ENCODE peak calls at places on chromosomes 13 and 19, in ten cellular contexts. J, Q, A, V, H, W, D, Z, C and Y are unnamed samples.

GRCh38 chr19:16822648-16823047 is 6.5 kb upstream of the SIN3B start:
- DNase-seq in J (no peak), Q (no peak), A (no peak), V (no peak), H (no peak), W (no peak), D (no peak), Z (no peak), C (no peak), Y (no peak)

GRCh38 chr13:51156666-51157065 is 45.6 kb upstream of the C13orf42 start:
- DNase-seq in J (no peak), Q (no peak), A (no peak), V (no peak), H (no peak), W (no peak), D (no peak), Z (no peak), C (no peak), Y (no peak)

GRCh38 chr13:51688937-51689336 is 104.7 kb downstream of the WDFY2 start:
- DNase-seq in J (no peak), Q (no peak), A (no peak), V (no peak), H (no peak), W (no peak), D (no peak), Z (no peak), C (no peak), Y (no peak)

GRCh38 chr13:37313383-37313782 is 207.9 kb upstream of the CSNK1A1L start:
- DNase-seq in J (no peak), Q (no peak), A (no peak), V (peak; percentile 73), H (peak; percentile 79), W (no peak), D (peak; percentile 96), Z (no peak), C (peak; percentile 55), Y (no peak)

GRCh38 chr19:993361-993830 is 6.8 kb upstream of the GRIN3B start:
- DNase-seq in J (no peak), Q (no peak), A (peak; percentile 86), V (no peak), H (no peak), W (peak; percentile 55), D (no peak), Z (no peak), C (no peak), Y (no peak)

GRCh38 chr13:33935969-33936368 is 118.0 kb downstream of the RFC3 start:
- DNase-seq in J (no peak), Q (no peak), A (no peak), V (no peak), H (no peak), W (no peak), D (no peak), Z (no peak), C (no peak), Y (no peak)

GRCh38 chr19:13959141-13959961 is 7.0 kb downstream of the DCAF15 start:
- DNase-seq in J (no peak), Q (no peak), A (no peak), V (no peak), H (no peak), W (no peak), D (no peak), Z (no peak), C (no peak), Y (no peak)

GRCh38 chr13:43309301-43309700 is 285.9 kb downstream of the DNAJC15 start:
- DNase-seq in J (no peak), Q (no peak), A (no peak), V (no peak), H (peak; percentile 29), W (no peak), D (no peak), Z (no peak), C (no peak), Y (no peak)

GRCh38 chr19:53102186-53102585 is 1.0 kb downstream of the ZNF160 start:
- DNase-seq in J (no peak), Q (no peak), A (no peak), V (no peak), H (no peak), W (no peak), D (peak; percentile 3), Z (no peak), C (no peak), Y (no peak)

GRCh38 chr13:28550721-28551497 is 56.0 kb upstream of the FLT1 start:
- DNase-seq in J (no peak), Q (no peak), A (no peak), V (no peak), H (no peak), W (no peak), D (no peak), Z (no peak), C (no peak), Y (no peak)

GRCh38 chr13:112756081-112756480 is 66.2 kb downstream of the ATP11A start:
- DNase-seq in J (no peak), Q (no peak), A (no peak), V (no peak), H (no peak), W (peak; percentile 6), D (no peak), Z (no peak), C (no peak), Y (no peak)

GRCh38 chr13:91406619-91407018 is 8.2 kb downstream of the GPC5 start:
- DNase-seq in J (no peak), Q (no peak), A (peak; percentile 50), V (peak; percentile 10), H (peak; percentile 61), W (no peak), D (peak; percentile 51), Z (no peak), C (no peak), Y (no peak)

GRCh38 chr13:41610426-41610825 is 153.1 kb downstream of the RGCC start:
- DNase-seq in J (no peak), Q (no peak), A (peak; percentile 89), V (peak; percentile 79), H (peak; percentile 99), W (peak; percentile 59), D (peak; percentile 82), Z (peak; percentile 45), C (peak; percentile 95), Y (no peak)

GRCh38 chr13:60372141-60372540 is 24.9 kb upstream of the TDRD3 start:
- DNase-seq in J (no peak), Q (no peak), A (no peak), V (no peak), H (no peak), W (no peak), D (no peak), Z (no peak), C (no peak), Y (no peak)

GRCh38 chr13:60370343-60370742 is 26.7 kb upstream of the TDRD3 start:
- DNase-seq in J (no peak), Q (no peak), A (no peak), V (no peak), H (no peak), W (no peak), D (no peak), Z (no peak), C (no peak), Y (no peak)

GRCh38 chr13:60363288-60363687 is 33.7 kb upstream of the TDRD3 start:
- DNase-seq in J (no peak), Q (no peak), A (no peak), V (no peak), H (no peak), W (no peak), D (no peak), Z (no peak), C (no peak), Y (no peak)

DNA sequence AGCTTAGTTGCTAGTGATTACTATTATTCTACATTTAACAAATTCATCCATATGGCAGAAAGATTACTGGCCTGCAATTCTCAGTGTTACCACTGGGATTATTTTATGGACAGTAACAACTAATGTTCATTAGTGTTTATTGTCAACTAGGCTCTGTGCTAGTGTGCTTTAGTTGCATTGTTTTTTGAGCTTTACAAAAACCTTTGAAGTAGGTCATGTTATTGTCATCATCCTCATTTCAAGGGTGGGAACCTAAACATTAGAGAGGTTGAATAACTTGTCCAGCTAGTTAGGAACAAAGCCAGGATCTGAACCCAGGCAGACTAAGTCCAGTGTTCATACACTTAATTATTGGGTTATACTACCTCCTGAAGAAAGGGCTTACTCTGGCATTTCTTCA is 27.8 kb upstream of the TDRD3 start:
- DNase-seq in J (no peak), Q (no peak), A (no peak), V (no peak), H (peak; percentile 9), W (no peak), D (peak; percentile 6), Z (no peak), C (no peak), Y (no peak)
- TF ChIP-seq CTCF in J (no peak), Q (no peak), A (no peak), V (peak; percentile 8), H (peak; percentile 43), W (peak; percentile 32), D (peak; percentile 50), Z (peak; percentile 51), C (peak; percentile 22), Y (peak; percentile 37)

GRCh38 chr13:99979453-99980200 is 2.0 kb upstream of the ZIC2 start:
- DNase-seq in J (peak; percentile 35), Q (no peak), A (no peak), V (no peak), H (no peak), W (peak; percentile 43), D (no peak), Z (no peak), C (no peak), Y (no peak)
- H3K4me3 ChIP-seq in J (no peak overlapping the region), Q (peak overlapping the region; percentile 79), A (peak overlapping the region; percentile 59), V (peak overlapping the region; percentile 15), H (no peak overlapping the region), W (peak overlapping the region; percentile 70), D (no peak overlapping the region), Z (peak overlapping the region; percentile 40), C (peak overlapping the region; percentile 57), Y (peak overlapping the region; percentile 48)

DNA sequence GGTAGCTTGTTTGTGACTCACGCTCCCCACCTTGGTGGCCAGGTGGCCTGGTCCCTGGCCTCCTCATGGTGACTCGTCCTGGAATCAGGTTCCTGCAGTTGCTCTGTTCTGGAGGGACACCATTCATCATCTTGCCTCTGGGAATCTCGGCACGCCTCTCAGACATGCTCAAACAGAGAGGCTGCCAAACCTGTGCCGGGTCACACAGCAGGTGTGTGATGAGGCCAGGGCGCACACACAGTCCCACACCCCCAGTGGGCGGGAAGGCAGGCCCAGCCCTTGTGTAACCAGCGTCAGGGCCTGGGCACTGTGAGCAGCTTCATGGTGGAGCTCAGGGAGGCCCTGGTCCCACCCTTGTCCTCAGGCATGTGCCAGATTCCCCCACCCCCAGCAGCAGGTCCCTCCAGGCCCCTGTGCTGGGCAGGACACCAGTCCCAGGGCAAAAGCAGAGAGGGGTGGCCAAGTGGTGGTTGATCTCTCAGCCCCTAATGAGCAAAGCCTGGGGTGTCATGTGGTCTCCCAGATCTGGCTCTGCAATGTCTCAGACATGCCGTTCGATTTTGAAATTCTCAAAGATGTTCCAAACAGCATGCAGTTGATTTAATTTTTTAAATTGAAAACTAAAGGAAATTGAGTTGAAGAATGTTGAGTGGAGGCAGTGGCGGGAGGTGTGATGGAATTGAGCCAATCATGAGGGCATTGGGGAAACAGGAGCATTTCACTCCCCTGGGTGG is 12.1 kb downstream of the CEBPA start:
- DNase-seq in J (peak; percentile 63), Q (no peak), A (no peak), V (no peak), H (no peak), W (peak; percentile 28), D (no peak), Z (no peak), C (no peak), Y (no peak)
- TF ChIP-seq CTCF in J (no peak), Q (no peak), A (no peak), V (no peak), H (no peak), W (no peak), D (no peak), Z (no peak), C (no peak), Y (no peak)

GRCh38 chr19:18234194-18234593 is 8.0 kb upstream of the PDE4C start:
- DNase-seq in J (no peak), Q (no peak), A (no peak), V (no peak), H (no peak), W (no peak), D (no peak), Z (no peak), C (no peak), Y (no peak)
- H3K4me3 ChIP-seq in J (no peak overlapping the region), Q (no peak overlapping the region), A (no peak overlapping the region), V (no peak overlapping the region), H (no peak overlapping the region), W (no peak overlapping the region), D (no peak overlapping the region), Z (no peak overlapping the region), C (no peak overlapping the region), Y (no peak overlapping the region)